ENCODE peak calls at places on chromosomes 1 and 21, in eight cellular contexts. S is upper lobe of left lung, C is transverse colon, Q is suprapubic skin, Z is HepG2, T is breast epithelium, P is HL-60, R is GM23338. L is an unnamed sample.

GRCh38 chr1:177302365-177303044 is 131.7 kb downstream of the BRINP2 start:
- DNase-seq in S (peak), C (peak), Q (no peak), Z (no peak), T (no peak), P (no peak), R (peak), L (peak)

GRCh38 chr1:47424336-47424982 is 8.4 kb downstream of the FOXE3 start:
- DNase-seq in S (no peak), C (no peak), Q (no peak), Z (peak), T (no peak), P (no peak), R (peak), L (no peak)

GRCh38 chr1:11649237-11649623 is 5.0 kb downstream of the FBXO2 start:
- DNase-seq in S (no peak), C (no peak), Q (no peak), Z (no peak), T (no peak), P (no peak), R (no peak), L (no peak)

GRCh38 chr1:38991638-38992449 is 768 bp downstream of the AKIRIN1 start:
- DNase-seq in S (peak), C (peak), Q (peak), Z (no peak), T (no peak), P (peak), R (peak), L (peak)

GRCh38 chr1:184840596-184840995 is 85.9 kb upstream of the EDEM3 start:
- DNase-seq in S (no peak), C (no peak), Q (no peak), Z (no peak), T (no peak), P (no peak), R (no peak), L (no peak)

GRCh38 chr21:42311160-42311559 is 4.0 kb downstream of the TFF3 start:
- DNase-seq in S (peak), C (no peak), Q (no peak), Z (no peak), T (no peak), P (no peak), R (no peak), L (no peak)

GRCh38 chr1:113684153-113684541 is 75.1 kb downstream of the PHTF1 start:
- DNase-seq in S (peak), C (peak), Q (peak), Z (no peak), T (no peak), P (no peak), R (no peak), L (no peak)

GRCh38 chr21:39882186-39882882 is 15.1 kb downstream of the PCP4 start:
- DNase-seq in S (no peak), C (no peak), Q (no peak), Z (no peak), T (no peak), P (no peak), R (no peak), L (no peak)

GRCh38 chr1:181763736-181764135 is 280.4 kb downstream of the CACNA1E start:
- DNase-seq in S (no peak), C (no peak), Q (no peak), Z (no peak), T (no peak), P (no peak), R (no peak), L (no peak)

GRCh38 chr1:210394281-210394798 is 65.6 kb downstream of the HHAT start:
- DNase-seq in S (no peak), C (no peak), Q (no peak), Z (no peak), T (no peak), P (no peak), R (no peak), L (no peak)

GRCh38 chr1:193569696-193570269 is 383.4 kb upstream of the B3GALT2 start:
- DNase-seq in S (no peak), C (no peak), Q (no peak), Z (no peak), T (no peak), P (no peak), R (no peak), L (no peak)

GRCh38 chr21:17501107-17502006 is 11.5 kb upstream of the CXADR start:
- DNase-seq in S (no peak), C (no peak), Q (no peak), Z (peak), T (no peak), P (no peak), R (no peak), L (no peak)

GRCh38 chr1:206792939-206793607 is 20.8 kb upstream of the IL10 start:
- DNase-seq in S (no peak), C (no peak), Q (no peak), Z (no peak), T (no peak), P (no peak), R (no peak), L (no peak)

DNA sequence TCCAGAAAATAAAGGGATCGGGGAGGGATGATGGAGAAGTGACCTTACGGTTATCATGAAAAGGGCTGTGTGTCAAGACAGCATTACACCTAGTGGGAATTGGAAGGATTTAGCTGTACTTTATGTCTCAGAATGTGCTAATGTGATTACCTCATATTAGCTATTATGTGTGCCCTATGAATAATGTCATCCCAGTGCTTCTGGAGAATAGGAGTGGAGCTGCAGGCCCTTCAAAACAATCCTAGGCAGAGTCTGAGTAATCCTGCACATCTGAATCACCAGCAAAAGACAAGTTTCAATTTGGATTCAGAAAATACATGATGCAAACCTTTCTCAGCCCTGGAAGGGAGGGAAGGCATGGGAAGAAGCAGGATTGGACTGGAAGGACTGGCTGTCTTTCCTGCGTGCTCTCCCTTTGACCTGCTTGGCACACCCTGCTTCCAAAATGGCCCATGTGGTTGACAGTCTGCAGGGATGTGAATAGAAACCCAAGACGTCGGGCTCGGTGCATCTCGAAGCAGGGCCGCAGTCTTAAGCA is 54.1 kb upstream of the TARBP1 start:
- DNase-seq in S (no peak), C (peak), Q (peak), Z (no peak), T (no peak), P (no peak), R (no peak), L (no peak)
- TF ChIP-seq POLR2AphosphoS5 in S (peak), C (peak), Q (peak), Z (no peak), T (peak), P (no peak), R (no peak), L (peak)

DNA sequence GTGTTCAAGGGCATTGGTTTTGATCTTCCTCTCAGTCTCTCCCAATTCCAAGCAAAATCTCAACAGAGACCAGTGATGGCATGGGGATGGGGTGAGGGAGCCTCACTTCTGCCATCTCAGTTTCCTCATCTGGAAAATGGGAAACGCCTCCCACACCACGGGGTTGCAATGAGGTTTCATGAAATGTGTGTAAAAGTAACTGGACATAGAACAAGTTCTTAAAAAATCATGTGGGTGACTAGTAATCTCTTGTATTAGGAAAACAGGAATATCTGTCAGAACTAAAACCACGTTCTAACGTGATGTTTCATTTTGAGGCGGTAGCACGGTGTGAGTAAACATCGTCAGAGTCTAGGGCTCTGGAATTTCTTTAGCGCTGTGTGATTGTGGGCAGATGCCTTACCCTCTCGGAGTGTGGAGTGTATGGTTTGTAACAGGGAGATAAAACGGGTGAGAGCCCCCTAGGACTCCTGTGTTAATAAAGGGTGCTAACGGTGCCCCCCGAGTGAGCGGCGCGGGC is 55.5 kb upstream of the DNAJC6 start:
- DNase-seq in S (no peak), C (no peak), Q (no peak), Z (no peak), T (no peak), P (no peak), R (no peak), L (no peak)
- TF ChIP-seq POLR2AphosphoS5 in S (no peak), C (no peak), Q (no peak), Z (no peak), T (no peak), P (no peak), R (no peak), L (no peak)

GRCh38 chr1:25031601-25031965 is 101.5 kb upstream of the RUNX3 start:
- DNase-seq in S (no peak), C (no peak), Q (no peak), Z (no peak), T (no peak), P (no peak), R (no peak), L (no peak)
- TF ChIP-seq POLR2AphosphoS5 in S (no peak), C (no peak), Q (no peak), Z (no peak), T (no peak), P (no peak), R (no peak), L (no peak)

DNA sequence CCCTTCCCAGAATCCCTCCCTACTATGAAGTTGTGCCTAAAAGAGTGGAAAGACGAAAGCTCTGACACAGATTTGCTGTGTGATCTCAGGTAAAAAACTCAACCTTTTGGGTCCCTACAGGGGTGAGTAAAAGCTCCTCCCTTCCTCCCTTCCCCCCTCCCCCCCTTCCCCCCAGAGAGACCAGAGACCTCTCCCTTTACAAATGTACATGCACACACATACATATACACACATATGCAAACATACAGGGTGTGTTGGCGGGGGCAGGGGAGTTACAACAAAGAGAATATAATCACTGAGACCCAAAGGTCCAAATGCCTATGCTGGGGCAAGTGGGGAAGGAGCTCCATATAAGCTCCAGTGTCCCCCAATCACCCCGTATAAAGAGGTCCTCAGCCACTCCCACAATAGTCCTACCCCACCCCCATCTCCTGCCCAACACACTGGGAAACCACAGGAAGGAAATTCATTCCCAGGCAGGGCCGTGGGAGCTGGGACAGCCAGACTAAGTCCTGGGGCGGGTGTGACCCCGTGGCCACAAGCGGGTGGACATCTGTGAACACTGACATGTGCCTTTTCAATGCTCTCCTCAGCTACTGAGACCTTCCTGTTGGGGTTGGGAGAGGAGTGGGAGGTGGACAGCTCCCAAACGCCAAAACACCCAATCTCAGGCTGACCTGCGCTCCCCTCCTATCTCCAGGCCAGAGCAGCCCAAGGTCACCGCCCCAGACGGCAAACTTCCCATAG is 2.0 kb downstream of the MEF2D start:
- DNase-seq in S (peak), C (peak), Q (peak), Z (no peak), T (no peak), P (no peak), R (peak), L (peak)
- TF ChIP-seq POLR2AphosphoS5 in S (peak), C (peak), Q (no peak), Z (no peak), T (peak), P (no peak), R (no peak), L (peak)

GRCh38 chr21:33490991-33491372 is 534 bp downstream of the DNAJC28 start:
- DNase-seq in S (no peak), C (no peak), Q (no peak), Z (no peak), T (no peak), P (no peak), R (no peak), L (no peak)

GRCh38 chr21:33492571-33492970 is 1.1 kb upstream of the DNAJC28 start:
- DNase-seq in S (no peak), C (no peak), Q (no peak), Z (no peak), T (no peak), P (peak), R (no peak), L (no peak)

GRCh38 chr21:33487996-33488395 is 3.5 kb downstream of the DNAJC28 start:
- DNase-seq in S (no peak), C (no peak), Q (no peak), Z (no peak), T (no peak), P (no peak), R (no peak), L (no peak)

GRCh38 chr21:33488936-33489335 is 2.6 kb downstream of the DNAJC28 start:
- DNase-seq in S (no peak), C (no peak), Q (no peak), Z (no peak), T (no peak), P (no peak), R (no peak), L (no peak)

GRCh38 chr21:33491373-33492102 is at the start of gene DNAJC28:
- DNase-seq in S (peak), C (peak), Q (peak), Z (peak), T (peak), P (peak), R (peak), L (peak)
- TF ChIP-seq POLR2AphosphoS5 in S (peak), C (peak), Q (peak), Z (peak), T (peak), P (no peak), R (peak), L (no peak)

GRCh38 chr1:5497471-5497870 is 494.8 kb downstream of the NPHP4 start:
- DNase-seq in S (no peak), C (no peak), Q (no peak), Z (no peak), T (no peak), P (no peak), R (no peak), L (no peak)

GRCh38 chr1:5493708-5494390 is 498.4 kb downstream of the NPHP4 start:
- DNase-seq in S (no peak), C (no peak), Q (no peak), Z (no peak), T (no peak), P (no peak), R (no peak), L (no peak)

GRCh38 chr1:5492861-5493260 is 499.4 kb downstream of the NPHP4 start:
- DNase-seq in S (no peak), C (no peak), Q (no peak), Z (no peak), T (no peak), P (no peak), R (no peak), L (no peak)

GRCh38 chr1:5495596-5496410 is 496.4 kb downstream of the NPHP4 start:
- DNase-seq in S (no peak), C (no peak), Q (no peak), Z (no peak), T (no peak), P (no peak), R (no peak), L (no peak)

DNA sequence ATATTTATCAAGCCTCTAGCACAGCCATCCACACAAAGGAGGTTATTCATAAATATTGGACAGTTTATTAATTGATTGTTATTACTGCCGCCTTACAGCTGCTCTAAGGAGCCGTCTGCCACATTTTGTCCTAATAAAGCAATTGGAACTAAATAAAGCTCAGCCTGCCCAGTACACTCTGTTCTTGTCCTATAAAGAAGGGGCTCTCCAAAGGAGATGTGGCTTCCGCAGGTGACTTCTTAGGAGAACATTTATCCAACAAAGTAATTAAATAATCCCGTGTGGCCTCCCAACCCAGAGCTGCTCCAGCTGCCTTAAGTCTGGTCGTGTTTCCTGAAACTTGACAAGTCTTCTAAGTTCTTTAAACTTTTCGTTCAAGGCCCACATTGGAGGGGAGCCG is 497.7 kb downstream of the NPHP4 start:
- DNase-seq in S (no peak), C (no peak), Q (no peak), Z (no peak), T (no peak), P (no peak), R (no peak), L (no peak)
- TF ChIP-seq POLR2AphosphoS5 in S (no peak), C (no peak), Q (no peak), Z (no peak), T (no peak), P (no peak), R (no peak), L (no peak)

GRCh38 chr1:155134858-155135415 is 715 bp upstream of the SLC50A1 start:
- DNase-seq in S (peak), C (peak), Q (peak), Z (peak), T (peak), P (peak), R (peak), L (peak)
- TF ChIP-seq POLR2AphosphoS5 in S (peak), C (peak), Q (peak), Z (peak), T (peak), P (no peak), R (no peak), L (peak)

L was measured in stomach.